ENCODE peak calls at places on chromosomes 5 and 9, in four cellular contexts. A is GM12891, Y is HepG2, U is mesenteric fat pad. X is an unnamed sample.

GRCh38 chr9:31683126-31683525 is 701.3 kb upstream of the ACO1 start:
- DNase-seq in A (no peak), Y (no peak), U (no peak), X (no peak)

GRCh38 chr5:56481147-56481997 is 248.2 kb upstream of the ANKRD55 start:
- DNase-seq in A (no peak), Y (peak), U (no peak), X (peak)

GRCh38 chr5:90553711-90554110 is 4.9 kb upstream of the ADGRV1 start:
- DNase-seq in A (no peak), Y (no peak), U (no peak), X (no peak)

GRCh38 chr9:92564982-92565381 is 29.2 kb upstream of the ECM2 start:
- DNase-seq in A (no peak), Y (no peak), U (no peak), X (no peak)

GRCh38 chr9:131708613-131709002 is 31.3 kb downstream of the RAPGEF1 start:
- DNase-seq in A (no peak), Y (no peak), U (no peak), X (no peak)

GRCh38 chr5:154801083-154801482 is 45.9 kb downstream of the LARP1 start:
- DNase-seq in A (no peak), Y (no peak), U (no peak), X (no peak)

GRCh38 chr5:67401166-67401565 is 204.6 kb upstream of the CD180 start:
- DNase-seq in A (no peak), Y (no peak), U (no peak), X (no peak)

GRCh38 chr5:67166460-67166871 is 30.1 kb downstream of the CD180 start:
- DNase-seq in A (peak), Y (no peak), U (no peak), X (peak)

GRCh38 chr5:35324679-35325078 is 94.4 kb upstream of the PRLR start:
- DNase-seq in A (no peak), Y (no peak), U (no peak), X (no peak)

GRCh38 chr5:52771343-52772039 is 16.2 kb upstream of the ITGA1 start:
- DNase-seq in A (no peak), Y (no peak), U (no peak), X (peak)

GRCh38 chr9:5643005-5643624 is 14.2 kb downstream of the RIC1 start:
- DNase-seq in A (no peak), Y (no peak), U (no peak), X (no peak)

GRCh38 chr9:5041390-5042115 is 56.5 kb downstream of the JAK2 start:
- DNase-seq in A (no peak), Y (no peak), U (peak), X (no peak)

GRCh38 chr9:125387861-125388524 is 126.4 kb downstream of the GAPVD1 start:
- DNase-seq in A (no peak), Y (no peak), U (no peak), X (peak)

GRCh38 chr5:33120671-33121070 is 320.1 kb upstream of the TARS1 start:
- DNase-seq in A (no peak), Y (no peak), U (no peak), X (no peak)

GRCh38 chr5:122076669-122077450 is 1.2 kb downstream of the LOX start:
- DNase-seq in A (peak), Y (peak), U (peak), X (peak)

GRCh38 chr9:126482361-126483044 is 131.2 kb upstream of the LMX1B start:
- DNase-seq in A (no peak), Y (no peak), U (no peak), X (no peak)